ENCODE peak calls at places on chromosome 5, in six cellular contexts. G is HCT116, J is upper lobe of left lung, M is heart left ventricle, A is A549, D is IMR-90. L is an unnamed sample.

GRCh38 chr5:138824924-138825863 is 49.9 kb downstream of the LRRTM2 start:
- ATAC-seq in G (peak; percentile 78), J (no peak), M (peak; percentile 61), A (peak; percentile 83), D (peak; percentile 46), L (no peak)

GRCh38 chr5:114361724-114362196 is at the start of gene KCNN2:
- ATAC-seq in G (no peak), J (peak; percentile 92), M (peak; percentile 99), A (peak; percentile 76), D (peak; percentile 87), L (peak; percentile 81)

GRCh38 chr5:76490970-76491369 is 87.9 kb downstream of the IQGAP2 start:
- ATAC-seq in G (no peak), J (no peak), M (no peak), A (no peak), D (no peak), L (no peak)

GRCh38 chr5:180212363-180213255 is 3.6 kb upstream of the RASGEF1C start:
- ATAC-seq in G (no peak), J (no peak), M (no peak), A (no peak), D (no peak), L (no peak)

GRCh38 chr5:172280937-172281336 is 2.6 kb downstream of the UBTD2 start:
- ATAC-seq in G (no peak), J (no peak), M (no peak), A (no peak), D (peak; percentile 2), L (no peak)

GRCh38 chr5:52964138-52964537 is 25.0 kb upstream of the ITGA2 start:
- ATAC-seq in G (peak; percentile 85), J (no peak), M (no peak), A (peak; percentile 78), D (peak; percentile 57), L (peak; percentile 10)

GRCh38 chr5:59819806-59820205 is 73.7 kb downstream of the PDE4D start:
- ATAC-seq in G (no peak), J (no peak), M (no peak), A (no peak), D (peak; percentile 11), L (no peak)

GRCh38 chr5:16735092-16735970 is 118.5 kb upstream of the RETREG1 start:
- ATAC-seq in G (no peak), J (no peak), M (no peak), A (no peak), D (peak; percentile 16), L (no peak)

GRCh38 chr5:16179511-16179935 is at the start of gene MARCHF11:
- ATAC-seq in G (no peak), J (no peak), M (no peak), A (no peak), D (no peak), L (no peak)

GRCh38 chr5:99706160-99706559 is 777.4 kb upstream of the CHD1 start:
- ATAC-seq in G (no peak), J (no peak), M (no peak), A (no peak), D (no peak), L (peak; percentile 36)

GRCh38 chr5:58773744-58774441 is 191.0 kb downstream of the RAB3C start:
- ATAC-seq in G (no peak), J (no peak), M (peak; percentile 65), A (peak; percentile 25), D (no peak), L (no peak)

GRCh38 chr5:173826921-173827350 is 61.2 kb upstream of the CPEB4 start:
- ATAC-seq in G (no peak), J (no peak), M (no peak), A (no peak), D (no peak), L (no peak)

GRCh38 chr5:143132739-143133138 is 270.7 kb downstream of the NR3C1 start:
- ATAC-seq in G (no peak), J (no peak), M (no peak), A (no peak), D (no peak), L (no peak)

GRCh38 chr5:143134269-143134668 is 269.2 kb downstream of the NR3C1 start:
- ATAC-seq in G (no peak), J (no peak), M (no peak), A (no peak), D (no peak), L (no peak)

GRCh38 chr5:143133721-143134120 is 269.8 kb downstream of the NR3C1 start:
- ATAC-seq in G (no peak), J (no peak), M (no peak), A (no peak), D (no peak), L (no peak)

GRCh38 chr5:143135832-143136551 is 267.5 kb downstream of the NR3C1 start:
- ATAC-seq in G (no peak), J (no peak), M (peak; percentile 83), A (no peak), D (no peak), L (no peak)

GRCh38 chr5:143134900-143135299 is 268.6 kb downstream of the NR3C1 start:
- ATAC-seq in G (no peak), J (no peak), M (no peak), A (no peak), D (no peak), L (no peak)
- H3K4me3 ChIP-seq in G (no peak overlapping the region), J (no peak overlapping the region), M (no peak overlapping the region), A (no peak overlapping the region), D (no peak overlapping the region), L (no peak overlapping the region)

DNA sequence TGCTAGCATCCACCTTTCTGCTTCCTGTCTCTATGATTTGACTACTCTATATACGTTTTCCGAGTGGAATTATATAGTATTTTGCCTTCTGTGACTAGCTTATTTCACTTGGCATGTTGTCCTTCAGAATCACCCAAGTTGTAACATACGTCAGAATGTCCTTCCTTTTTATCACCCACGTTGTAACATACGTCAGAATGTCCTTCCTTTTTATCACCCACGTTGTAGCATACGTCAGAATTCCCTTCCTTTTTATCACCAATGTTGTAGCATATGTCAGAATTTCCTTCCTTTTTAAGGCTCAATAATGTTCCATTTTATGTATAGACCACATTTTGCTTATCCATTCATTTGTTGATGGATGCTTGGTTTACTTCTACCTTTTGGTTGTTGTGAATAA is 22.9 kb upstream of the TAS2R1 start:
- ATAC-seq in G (no peak), J (no peak), M (no peak), A (no peak), D (no peak), L (no peak)
- TF ChIP-seq CTCF in G (no peak), J (no peak), M (no peak), A (no peak), D (no peak), L (no peak)

GRCh38 chr5:126483156-126483555 is 59.9 kb downstream of the GRAMD2B start:
- ATAC-seq in G (no peak), J (no peak), M (no peak), A (no peak), D (peak; percentile 32), L (no peak)
- H3K4me3 ChIP-seq in G (no peak overlapping the region), J (no peak overlapping the region), M (no peak overlapping the region), A (no peak overlapping the region), D (no peak overlapping the region), L (no peak overlapping the region)

DNA sequence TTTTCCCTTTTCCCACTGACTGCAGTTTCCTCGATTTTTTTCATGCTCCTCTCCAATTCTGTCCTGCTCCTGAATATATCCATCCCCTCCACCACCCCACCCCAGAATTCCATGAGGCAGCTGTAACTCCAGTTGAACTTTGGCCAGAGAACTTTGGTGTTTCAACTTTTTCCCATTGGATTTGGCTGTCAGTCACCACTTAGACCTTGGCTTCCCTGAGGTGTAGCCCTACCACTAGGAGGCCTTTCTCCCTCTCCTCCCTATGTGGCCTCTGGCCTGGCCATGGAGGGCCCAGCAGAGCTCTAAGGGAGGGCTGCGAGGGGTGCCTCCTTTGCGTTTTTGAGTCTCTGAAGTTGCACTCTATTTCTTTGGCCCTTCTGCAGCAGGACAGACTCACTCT is 261.3 kb downstream of the PIK3R1 start:
- ATAC-seq in G (peak; percentile 82), J (no peak), M (no peak), A (no peak), D (no peak), L (no peak)
- TF ChIP-seq CTCF in G (peak; percentile 52), J (no peak), M (peak; percentile 9), A (no peak), D (no peak), L (no peak)

GRCh38 chr5:150190987-150191386 is 1.1 kb downstream of the SLC6A7 start:
- ATAC-seq in G (no peak), J (no peak), M (no peak), A (no peak), D (no peak), L (no peak)

GRCh38 chr5:150192462-150192861 is 2.6 kb downstream of the SLC6A7 start:
- ATAC-seq in G (no peak), J (no peak), M (no peak), A (no peak), D (no peak), L (no peak)

GRCh38 chr5:150188146-150188842 is 1.6 kb upstream of the SLC6A7 start:
- ATAC-seq in G (no peak), J (no peak), M (no peak), A (no peak), D (no peak), L (no peak)

GRCh38 chr5:150190503-150190973 is 676 bp downstream of the SLC6A7 start:
- ATAC-seq in G (no peak), J (no peak), M (no peak), A (no peak), D (no peak), L (no peak)

DNA sequence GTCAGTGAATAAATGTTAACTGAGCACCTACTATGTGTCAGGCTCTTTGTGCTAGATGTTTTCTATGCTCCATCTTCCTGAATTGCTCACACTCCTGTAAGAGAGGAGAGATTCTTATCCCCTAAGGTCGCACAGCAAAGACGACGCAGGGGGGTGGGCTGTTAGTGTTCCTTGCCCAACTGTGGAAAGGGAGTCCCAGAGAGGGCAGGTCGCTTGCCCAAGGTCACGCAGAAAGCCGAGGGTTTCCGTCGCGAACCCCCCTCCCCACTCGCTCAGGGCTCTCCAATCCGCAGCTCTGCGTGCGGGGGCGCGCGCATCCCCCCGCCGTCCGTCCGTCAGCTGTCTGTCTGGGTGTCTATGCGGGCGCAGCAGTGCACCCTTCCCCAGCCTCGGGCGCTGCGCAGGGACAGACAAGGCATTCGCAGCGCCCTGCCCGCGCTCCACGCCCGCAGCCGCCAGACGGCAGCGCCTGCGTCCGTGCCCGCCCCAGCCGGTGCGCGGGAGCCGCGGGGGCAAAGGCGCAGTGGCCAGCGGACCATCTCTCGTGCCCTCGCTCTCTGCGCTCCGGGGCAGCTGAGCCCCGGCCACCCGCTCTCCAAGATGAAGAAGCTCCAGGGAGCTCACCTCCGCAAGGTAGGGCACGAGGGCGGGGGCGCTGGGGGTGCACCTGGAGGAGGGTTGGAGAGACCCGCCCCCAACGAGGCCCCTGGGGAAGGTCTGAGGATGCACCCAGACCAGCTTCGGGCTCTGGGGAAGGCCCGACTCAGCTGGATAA is at the start of gene SLC6A7:
- ATAC-seq in G (no peak), J (no peak), M (no peak), A (no peak), D (peak; percentile 35), L (no peak)
- H3K4me3 ChIP-seq in G (no peak within 1 kb of the TSS), J (no peak within 1 kb of the TSS), M (no peak within 1 kb of the TSS), A (no peak within 1 kb of the TSS), D (no peak within 1 kb of the TSS), L (no peak within 1 kb of the TSS)

DNA sequence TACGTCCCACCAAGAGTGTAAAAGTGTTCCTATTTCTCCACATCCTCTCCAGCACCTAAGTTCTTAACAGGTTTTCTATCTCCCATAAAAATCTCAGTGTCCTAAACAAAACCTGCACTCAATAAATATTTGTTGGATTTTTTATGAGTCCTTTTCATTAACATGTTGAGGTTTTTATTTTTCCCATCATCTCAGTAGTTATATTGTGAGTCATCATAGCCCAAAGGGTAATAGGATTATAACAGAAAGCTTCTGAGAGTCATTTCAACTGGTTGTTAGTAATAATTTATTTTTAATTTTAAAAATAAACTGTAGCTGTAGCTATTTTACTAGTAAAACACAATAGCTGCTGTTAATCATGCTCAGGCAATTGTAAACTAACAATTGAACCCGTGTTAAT is 331.6 kb upstream of the SLC30A5 start:
- ATAC-seq in G (no peak), J (no peak), M (no peak), A (no peak), D (no peak), L (no peak)
- TF ChIP-seq CTCF in G (no peak), J (no peak), M (no peak), A (no peak), D (no peak), L (no peak)

L was measured in gastroesophageal sphincter.